ENCODE peak calls at places on chromosomes 12 and 14, in five cellular contexts. Z, L, E, K and P are unnamed samples.
A peak's percentile ranks its signal among the peaks of the same experiment; 100 is the strongest.

GRCh38 chr12:2179953-2180736 is 127.4 kb downstream of the CACNA1C start:
- DNase-seq in Z (peak; percentile 96), L (peak; percentile 31), E (no peak), K (no peak), P (no peak)

GRCh38 chr12:42199007-42199406 is 39.0 kb downstream of the YAF2 start:
- DNase-seq in Z (no peak), L (no peak), E (no peak), K (no peak), P (no peak)

GRCh38 chr14:93185333-93185688 is 194 bp downstream of the LYSET start:
- DNase-seq in Z (no peak), L (no peak), E (no peak), K (no peak), P (no peak)

GRCh38 chr14:76810953-76811400 is 1.7 kb downstream of the ANGEL1 start:
- DNase-seq in Z (peak; percentile 24), L (peak; percentile 38), E (peak; percentile 74), K (peak; percentile 41), P (peak; percentile 32)

GRCh38 chr12:68007023-68007422 is 17.8 kb downstream of the IFNG-AS1 start:
- DNase-seq in Z (no peak), L (no peak), E (no peak), K (no peak), P (no peak)

GRCh38 chr14:71680733-71681387 is 251.4 kb upstream of the RGS6 start:
- DNase-seq in Z (no peak), L (no peak), E (no peak), K (no peak), P (no peak)

GRCh38 chr14:44316647-44317432 is 190.2 kb downstream of the FSCB start:
- DNase-seq in Z (peak; percentile 81), L (peak; percentile 68), E (peak; percentile 77), K (no peak), P (no peak)

GRCh38 chr12:79884401-79885006 is 50.4 kb downstream of the PPP1R12A start:
- DNase-seq in Z (peak; percentile 21), L (no peak), E (peak; percentile 39), K (no peak), P (no peak)

GRCh38 chr12:22310712-22311111 is 23.8 kb downstream of the ST8SIA1 start:
- DNase-seq in Z (no peak), L (no peak), E (no peak), K (no peak), P (no peak)

GRCh38 chr12:12903642-12904609 is 12.6 kb downstream of the GPRC5A start:
- DNase-seq in Z (no peak), L (no peak), E (no peak), K (no peak), P (no peak)

GRCh38 chr14:67240168-67240932 is 885 bp upstream of the PALS1 start:
- DNase-seq in Z (no peak), L (peak; percentile 39), E (peak; percentile 77), K (peak; percentile 36), P (no peak)

GRCh38 chr12:131000000-131000486 is 46.3 kb downstream of the ADGRD1 start:
- DNase-seq in Z (no peak), L (no peak), E (no peak), K (no peak), P (no peak)

GRCh38 chr14:99554184-99554583 is 49.8 kb downstream of the CCDC85C start:
- DNase-seq in Z (no peak), L (no peak), E (no peak), K (no peak), P (no peak)

GRCh38 chr14:35978561-35978960 is 152.4 kb downstream of the BRMS1L start:
- DNase-seq in Z (no peak), L (no peak), E (no peak), K (no peak), P (no peak)

GRCh38 chr14:82528011-82528410 is 994.4 kb upstream of the SEL1L start:
- DNase-seq in Z (no peak), L (no peak), E (no peak), K (no peak), P (no peak)

GRCh38 chr12:3097186-3097804 is 20.1 kb downstream of the TSPAN9 start:
- DNase-seq in Z (peak; percentile 37), L (no peak), E (no peak), K (no peak), P (no peak)

GRCh38 chr14:21924479-21924878 is 250.9 kb upstream of the OR4E1 start:
- DNase-seq in Z (no peak), L (no peak), E (no peak), K (peak; percentile 75), P (peak; percentile 82)

GRCh38 chr14:69574266-69574953 is at the start of gene CCDC177:
- DNase-seq in Z (no peak), L (peak; percentile 77), E (peak; percentile 78), K (peak; percentile 78), P (peak; percentile 69)

GRCh38 chr12:22481557-22482104 is 62.7 kb downstream of the C2CD5 start:
- DNase-seq in Z (no peak), L (no peak), E (no peak), K (no peak), P (no peak)

GRCh38 chr12:110079477-110080400 is 31.4 kb upstream of the C12orf76 start:
- DNase-seq in Z (no peak), L (peak; percentile 63), E (no peak), K (peak; percentile 87), P (peak; percentile 84)

GRCh38 chr12:122190842-122191668 is 8.1 kb downstream of the LRRC43 start:
- DNase-seq in Z (no peak), L (peak; percentile 93), E (peak; percentile 75), K (peak; percentile 79), P (peak; percentile 52)

GRCh38 chr12:48991247-48992050 is 7.7 kb downstream of the DDN start:
- DNase-seq in Z (no peak), L (no peak), E (no peak), K (no peak), P (no peak)

GRCh38 chr14:74077401-74077800 is 6.9 kb downstream of the ALDH6A1 start:
- DNase-seq in Z (no peak), L (no peak), E (no peak), K (no peak), P (no peak)

GRCh38 chr14:77098470-77099353 is 654 bp downstream of the CIPC start:
- DNase-seq in Z (no peak), L (peak; percentile 29), E (no peak), K (peak; percentile 34), P (no peak)

GRCh38 chr14:104980601-104981531 is 2.7 kb upstream of the AHNAK2 start:
- DNase-seq in Z (no peak), L (no peak), E (no peak), K (no peak), P (no peak)

GRCh38 chr12:125936502-125936901 is 871.3 kb downstream of the AACS start:
- DNase-seq in Z (no peak), L (no peak), E (no peak), K (no peak), P (no peak)

GRCh38 chr12:25950329-25951115 is 8.0 kb upstream of the RASSF8 start:
- DNase-seq in Z (no peak), L (no peak), E (no peak), K (no peak), P (no peak)

GRCh38 chr12:107108995-107109508 is 15.7 kb upstream of the CRY1 start:
- DNase-seq in Z (no peak), L (no peak), E (no peak), K (no peak), P (no peak)